ENCODE peak calls at places on chromosome 3, in four cellular contexts. E is fibroblast of the aortic adventitia, I is right lobe of liver, Z is Peyer's patch. X is an unnamed sample.

GRCh38 chr3:14463330-14464216 is 61.2 kb downstream of the SLC6A6 start:
- DNase-seq in E (no peak), I (no peak), Z (no peak), X (no peak)

GRCh38 chr3:136818851-136819783 is at the start of gene SLC35G2:
- DNase-seq in I (peak), E (peak), Z (peak), X (peak)

GRCh38 chr3:19632099-19633074 is 301.6 kb downstream of the EFHB start:
- DNase-seq in Z (no peak), E (no peak), I (no peak), X (no peak)

GRCh38 chr3:11591006-11591360 is 52.7 kb downstream of the VGLL4 start:
- DNase-seq in I (no peak), E (peak), Z (no peak), X (no peak)

GRCh38 chr3:132840201-132840700 is 118.0 kb upstream of the NPHP3 start:
- DNase-seq in I (no peak), E (no peak), Z (no peak), X (no peak)

GRCh38 chr3:50617911-50618481 is 1.0 kb downstream of the MAPKAPK3 start:
- DNase-seq in E (no peak), I (no peak), Z (no peak), X (no peak)

GRCh38 chr3:134449951-134450350 is 35.8 kb downstream of the ANAPC13 start:
- DNase-seq in E (no peak), I (no peak), Z (no peak), X (no peak)

GRCh38 chr3:195226900-195227447 is 44.0 kb downstream of the XXYLT1 start:
- DNase-seq in Z (peak), I (no peak), E (no peak), X (peak)

GRCh38 chr3:11530153-11530721 is 113.5 kb downstream of the VGLL4 start:
- DNase-seq in E (peak), Z (no peak), I (no peak), X (no peak)

GRCh38 chr3:141407043-141407442 is 38.7 kb downstream of the ZBTB38 start:
- DNase-seq in Z (peak), E (peak), I (peak), X (peak)

GRCh38 chr3:126399756-126400155 is 5.0 kb downstream of the CFAP100 start:
- DNase-seq in Z (no peak), E (no peak), I (peak), X (no peak)

GRCh38 chr3:27756877-27757276 is 34.8 kb upstream of the EOMES start:
- DNase-seq in Z (no peak), I (no peak), E (no peak), X (no peak)

GRCh38 chr3:17039579-17039978 is 154.8 kb downstream of the PLCL2 start:
- DNase-seq in E (peak), I (no peak), Z (no peak), X (no peak)

GRCh38 chr3:146966124-146966523 is 361.0 kb upstream of the PLSCR5 start:
- DNase-seq in Z (no peak), E (no peak), I (no peak), X (no peak)

GRCh38 chr3:44880284-44880683 is 5.9 kb downstream of the TGM4 start:
- DNase-seq in I (no peak), Z (no peak), E (no peak), X (no peak)

GRCh38 chr3:54837964-54838363 is 89.9 kb downstream of the LRTM1 start:
- DNase-seq in E (peak), I (no peak), Z (no peak), X (no peak)

DNA sequence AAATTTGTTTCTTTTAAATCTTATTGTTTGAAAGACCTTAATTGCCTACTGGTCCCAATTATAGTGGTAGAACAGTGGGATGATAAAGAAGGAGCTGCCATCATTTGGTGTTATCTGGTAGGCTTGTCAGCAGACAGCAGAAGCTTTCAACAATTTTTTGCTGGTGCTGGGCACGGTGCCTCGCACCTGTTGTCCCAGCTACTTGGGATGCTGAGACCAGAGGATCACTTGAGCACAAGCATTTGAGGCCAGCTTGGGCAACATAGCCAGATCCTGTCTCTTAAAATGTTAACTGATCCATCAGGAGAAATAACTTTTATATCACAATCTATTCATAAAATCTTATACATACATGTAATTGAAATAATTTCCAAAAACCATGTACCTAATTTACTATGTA is 36.0 kb downstream of the SENP5 start:
- DNase-seq in Z (no peak), I (no peak), E (no peak), X (no peak)
- H3K4me3 ChIP-seq in Z (no peak), I (no peak), E (no peak), X (no peak)

DNA sequence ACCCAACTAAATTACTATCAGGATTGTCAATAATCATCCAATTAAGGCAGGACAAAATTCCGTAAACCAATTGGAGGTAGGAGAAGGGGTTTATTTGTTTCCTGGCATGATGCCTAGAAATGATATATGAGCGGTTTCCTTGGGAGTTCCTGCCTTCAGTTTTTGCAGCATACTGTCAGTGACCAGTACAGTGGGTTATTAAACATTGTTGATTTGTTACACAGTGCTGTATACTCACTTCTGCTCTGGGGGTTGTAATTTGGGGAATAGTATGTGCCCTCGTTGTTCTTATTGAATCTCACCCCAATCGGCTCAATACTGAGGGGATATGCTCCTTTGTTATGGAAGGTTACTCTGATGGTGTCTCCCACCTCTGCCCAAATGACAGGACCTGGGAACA is 22.2 kb downstream of the CP start:
- DNase-seq in E (peak), I (no peak), Z (no peak), X (no peak)
- H3K4me3 ChIP-seq in E (no peak), I (no peak), Z (no peak), X (no peak)

GRCh38 chr3:52801839-52802238 is 7.2 kb downstream of the ITIH3 start:
- DNase-seq in I (no peak), E (peak), Z (no peak), X (no peak)
- H3K4me3 ChIP-seq in I (no peak), E (no peak), Z (no peak), X (no peak)

GRCh38 chr3:65883614-65884013 is 155.1 kb downstream of the MAGI1 start:
- DNase-seq in Z (no peak), E (peak), I (no peak), X (no peak)
- H3K4me3 ChIP-seq in Z (no peak), E (no peak), I (no peak), X (no peak)

X was measured in uterus.